ENCODE peak calls at places on chromosomes 13 and 19, in four cellular contexts. One of them, this sample, is unnamed.

GRCh38 chr13:46124967-46125933 is 20.4 kb upstream of the CPB2 start:
- DNase-seq in amygdala: no peak
- DNase-seq in activated CD8-positive, alpha-beta memory T cell treated with anti-CD3 and anti-CD28 coated beads, Interleukin-2, amount 50 U/mL, for 4 hours: no peak
- DNase-seq in GM13976: no peak
- DNase-seq in this sample: no peak

GRCh38 chr19:7191946-7192691 is 102.1 kb downstream of the INSR start:
- DNase-seq in activated CD8-positive, alpha-beta memory T cell treated with anti-CD3 and anti-CD28 coated beads, Interleukin-2, amount 50 U/mL, for 4 hours: peak
- DNase-seq in amygdala: no peak
- DNase-seq in GM13976: peak
- DNase-seq in this sample: no peak

GRCh38 chr19:48413879-48414623 is 20.6 kb downstream of the GRIN2D start:
- DNase-seq in amygdala: no peak
- DNase-seq in activated CD8-positive, alpha-beta memory T cell treated with anti-CD3 and anti-CD28 coated beads, Interleukin-2, amount 50 U/mL, for 4 hours: no peak
- DNase-seq in GM13976: no peak
- DNase-seq in this sample: peak

GRCh38 chr13:108463365-108463764 is 166.0 kb upstream of the MYO16 start:
- DNase-seq in GM13976: no peak
- DNase-seq in amygdala: no peak
- DNase-seq in activated CD8-positive, alpha-beta memory T cell treated with anti-CD3 and anti-CD28 coated beads, Interleukin-2, amount 50 U/mL, for 4 hours: no peak
- DNase-seq in this sample: peak

GRCh38 chr19:35013047-35013819 is 13.1 kb downstream of the GRAMD1A start:
- DNase-seq in GM13976: peak
- DNase-seq in activated CD8-positive, alpha-beta memory T cell treated with anti-CD3 and anti-CD28 coated beads, Interleukin-2, amount 50 U/mL, for 4 hours: peak
- DNase-seq in amygdala: peak
- DNase-seq in this sample: peak

GRCh38 chr13:49540552-49540951 is 44.8 kb downstream of the PHF11 start:
- DNase-seq in amygdala: no peak
- DNase-seq in activated CD8-positive, alpha-beta memory T cell treated with anti-CD3 and anti-CD28 coated beads, Interleukin-2, amount 50 U/mL, for 4 hours: peak
- DNase-seq in GM13976: no peak
- DNase-seq in this sample: peak

GRCh38 chr13:31160857-31161582 is 684 bp downstream of the HSPH1 start:
- DNase-seq in GM13976: peak
- DNase-seq in amygdala: peak
- DNase-seq in activated CD8-positive, alpha-beta memory T cell treated with anti-CD3 and anti-CD28 coated beads, Interleukin-2, amount 50 U/mL, for 4 hours: peak
- DNase-seq in this sample: peak

GRCh38 chr13:40653558-40654318 is 12.7 kb downstream of the FOXO1 start:
- DNase-seq in GM13976: no peak
- DNase-seq in activated CD8-positive, alpha-beta memory T cell treated with anti-CD3 and anti-CD28 coated beads, Interleukin-2, amount 50 U/mL, for 4 hours: no peak
- DNase-seq in amygdala: no peak
- DNase-seq in this sample: no peak

GRCh38 chr19:11949201-11949600 is 15.6 kb upstream of the ZNF763 start:
- DNase-seq in activated CD8-positive, alpha-beta memory T cell treated with anti-CD3 and anti-CD28 coated beads, Interleukin-2, amount 50 U/mL, for 4 hours: no peak
- DNase-seq in amygdala: no peak
- DNase-seq in GM13976: no peak
- DNase-seq in this sample: no peak

GRCh38 chr19:38308926-38309614 is 5.0 kb downstream of the C19orf33 start:
- DNase-seq in GM13976: no peak
- DNase-seq in activated CD8-positive, alpha-beta memory T cell treated with anti-CD3 and anti-CD28 coated beads, Interleukin-2, amount 50 U/mL, for 4 hours: no peak
- DNase-seq in amygdala: no peak
- DNase-seq in this sample: no peak

GRCh38 chr19:42420055-42420544 is 7.1 kb downstream of the LIPE start:
- DNase-seq in GM13976: peak
- DNase-seq in amygdala: no peak
- DNase-seq in activated CD8-positive, alpha-beta memory T cell treated with anti-CD3 and anti-CD28 coated beads, Interleukin-2, amount 50 U/mL, for 4 hours: peak
- DNase-seq in this sample: peak

GRCh38 chr13:44045179-44045562 is 165.5 kb downstream of the LACC1 start:
- DNase-seq in activated CD8-positive, alpha-beta memory T cell treated with anti-CD3 and anti-CD28 coated beads, Interleukin-2, amount 50 U/mL, for 4 hours: no peak
- DNase-seq in amygdala: peak
- DNase-seq in GM13976: no peak
- DNase-seq in this sample: no peak

GRCh38 chr13:113043931-113044330 is 61.7 kb upstream of the F7 start:
- DNase-seq in GM13976: no peak
- DNase-seq in activated CD8-positive, alpha-beta memory T cell treated with anti-CD3 and anti-CD28 coated beads, Interleukin-2, amount 50 U/mL, for 4 hours: no peak
- DNase-seq in amygdala: no peak
- DNase-seq in this sample: no peak

GRCh38 chr13:84896128-84896527 is 903.1 kb downstream of the SLITRK6 start:
- DNase-seq in amygdala: no peak
- DNase-seq in GM13976: peak
- DNase-seq in activated CD8-positive, alpha-beta memory T cell treated with anti-CD3 and anti-CD28 coated beads, Interleukin-2, amount 50 U/mL, for 4 hours: peak
- DNase-seq in this sample: peak

GRCh38 chr13:32001392-32001768 is 30.2 kb upstream of the FRY start:
- DNase-seq in activated CD8-positive, alpha-beta memory T cell treated with anti-CD3 and anti-CD28 coated beads, Interleukin-2, amount 50 U/mL, for 4 hours: no peak
- DNase-seq in amygdala: no peak
- DNase-seq in GM13976: peak
- DNase-seq in this sample: peak

GRCh38 chr19:50432221-50432626 is 468 bp upstream of the MYBPC2 start:
- DNase-seq in amygdala: no peak
- DNase-seq in activated CD8-positive, alpha-beta memory T cell treated with anti-CD3 and anti-CD28 coated beads, Interleukin-2, amount 50 U/mL, for 4 hours: no peak
- DNase-seq in GM13976: peak
- DNase-seq in this sample: no peak

GRCh38 chr19:7550169-7550770 is 14.8 kb downstream of the PNPLA6 start:
- DNase-seq in activated CD8-positive, alpha-beta memory T cell treated with anti-CD3 and anti-CD28 coated beads, Interleukin-2, amount 50 U/mL, for 4 hours: no peak
- DNase-seq in GM13976: no peak
- DNase-seq in amygdala: no peak
- DNase-seq in this sample: no peak

GRCh38 chr19:5472303-5472702 is 17.1 kb downstream of the ZNRF4 start:
- DNase-seq in amygdala: no peak
- DNase-seq in activated CD8-positive, alpha-beta memory T cell treated with anti-CD3 and anti-CD28 coated beads, Interleukin-2, amount 50 U/mL, for 4 hours: no peak
- DNase-seq in GM13976: no peak
- DNase-seq in this sample: no peak

GRCh38 chr13:47215741-47216140 is 318.9 kb upstream of the HTR2A start:
- DNase-seq in GM13976: no peak
- DNase-seq in activated CD8-positive, alpha-beta memory T cell treated with anti-CD3 and anti-CD28 coated beads, Interleukin-2, amount 50 U/mL, for 4 hours: no peak
- DNase-seq in amygdala: no peak
- DNase-seq in this sample: peak

GRCh38 chr13:34031629-34032028 is 213.7 kb downstream of the RFC3 start:
- DNase-seq in GM13976: no peak
- DNase-seq in activated CD8-positive, alpha-beta memory T cell treated with anti-CD3 and anti-CD28 coated beads, Interleukin-2, amount 50 U/mL, for 4 hours: no peak
- DNase-seq in amygdala: no peak
- DNase-seq in this sample: no peak

GRCh38 chr13:61406275-61406674 is 9.4 kb downstream of the PCDH20 start:
- DNase-seq in activated CD8-positive, alpha-beta memory T cell treated with anti-CD3 and anti-CD28 coated beads, Interleukin-2, amount 50 U/mL, for 4 hours: no peak
- DNase-seq in amygdala: no peak
- DNase-seq in GM13976: no peak
- DNase-seq in this sample: no peak

GRCh38 chr13:95254341-95254740 is 46.9 kb downstream of the ABCC4 start:
- DNase-seq in GM13976: no peak
- DNase-seq in activated CD8-positive, alpha-beta memory T cell treated with anti-CD3 and anti-CD28 coated beads, Interleukin-2, amount 50 U/mL, for 4 hours: no peak
- DNase-seq in amygdala: no peak
- DNase-seq in this sample: peak

This sample was measured in PC-3.